ENCODE peak calls at places on chromosome 3, in six cellular contexts. I is PC-9, Q is GM23338, K is esophagus muscularis mucosa, B is upper lobe of right lung, P is endothelial cell of umbilical vein. R is an unnamed sample.
A peak's percentile ranks its signal among the peaks of the same experiment; 100 is the strongest.

GRCh38 chr3:115165266-115165665 is 18.2 kb upstream of the ZBTB20 start:
- DNase-seq in K (no peak), B (no peak), I (no peak), Q (no peak), P (no peak), R (no peak)

GRCh38 chr3:149373235-149374125 is 4.0 kb downstream of the TM4SF1 start:
- DNase-seq in P (peak; percentile 67), I (peak; percentile 91), Q (no peak), B (no peak), K (no peak), R (no peak)

GRCh38 chr3:172586447-172586846 is 63.2 kb upstream of the TNFSF10 start:
- DNase-seq in P (peak; percentile 30), K (no peak), B (no peak), I (no peak), Q (no peak), R (no peak)

GRCh38 chr3:195068481-195069080 is 202.4 kb downstream of the XXYLT1 start:
- DNase-seq in P (no peak), Q (no peak), K (no peak), B (peak; percentile 37), I (no peak), R (peak; percentile 31)

GRCh38 chr3:184257083-184257915 is 4.1 kb downstream of the CAMK2N2 start:
- DNase-seq in B (peak; percentile 38), I (no peak), Q (no peak), P (no peak), K (no peak), R (no peak)

GRCh38 chr3:197746801-197747237 is 2.9 kb upstream of the FYTTD1 start:
- DNase-seq in P (no peak), K (no peak), I (no peak), Q (peak; percentile 32), B (no peak), R (no peak)

GRCh38 chr3:25532763-25533162 is 104.7 kb downstream of the RARB start:
- DNase-seq in Q (peak; percentile 64), P (no peak), K (no peak), I (no peak), B (no peak), R (no peak)

GRCh38 chr3:43997788-43998373 is 243.8 kb upstream of the TOPAZ1 start:
- DNase-seq in K (no peak), I (peak; percentile 52), Q (peak; percentile 59), B (no peak), P (no peak), R (peak; percentile 44)

GRCh38 chr3:156751461-156752025 is 74.6 kb upstream of the LEKR1 start:
- DNase-seq in P (peak; percentile 18), K (no peak), I (no peak), Q (peak; percentile 87), B (no peak), R (no peak)

GRCh38 chr3:40018369-40018768 is 209.0 kb downstream of the MYRIP start:
- DNase-seq in P (no peak), Q (no peak), K (peak; percentile 64), I (no peak), B (no peak), R (no peak)

GRCh38 chr3:35648347-35648746 is 9.0 kb downstream of the ARPP21 start:
- DNase-seq in Q (no peak), I (no peak), B (no peak), K (no peak), P (no peak), R (no peak)

GRCh38 chr3:106120334-106120733 is 251.5 kb upstream of the CBLB start:
- DNase-seq in B (no peak), I (no peak), P (peak; percentile 9), Q (no peak), K (no peak), R (no peak)

GRCh38 chr3:30161370-30161769 is 445.0 kb upstream of the TGFBR2 start:
- DNase-seq in P (peak; percentile 27), I (no peak), K (no peak), Q (no peak), B (no peak), R (no peak)

GRCh38 chr3:116102037-116102436 is 343.2 kb downstream of the LSAMP start:
- DNase-seq in Q (no peak), K (no peak), B (no peak), I (no peak), P (no peak), R (no peak)

GRCh38 chr3:59433546-59433945 is 383.7 kb upstream of the CFAP20DC start:
- DNase-seq in P (no peak), B (no peak), K (no peak), Q (no peak), I (no peak), R (no peak)

GRCh38 chr3:184822654-184823053 is 10.7 kb downstream of the VPS8 start:
- DNase-seq in I (no peak), B (no peak), P (no peak), Q (no peak), K (no peak), R (no peak)

GRCh38 chr3:158160958-158161357 is 51.1 kb downstream of the RSRC1 start:
- DNase-seq in B (no peak), K (no peak), I (peak; percentile 87), P (no peak), Q (no peak), R (no peak)

GRCh38 chr3:61832375-61833229 is 271.2 kb downstream of the PTPRG start:
- DNase-seq in K (no peak), B (no peak), P (no peak), Q (no peak), I (no peak), R (no peak)

GRCh38 chr3:190517696-190518095 is 3.8 kb downstream of the IL1RAP start:
- DNase-seq in P (no peak), I (peak; percentile 83), K (no peak), B (no peak), Q (no peak), R (no peak)

GRCh38 chr3:155080692-155081091 is 573 bp downstream of the MME start:
- DNase-seq in Q (peak; percentile 6), P (peak; percentile 17), I (no peak), K (no peak), B (no peak), R (no peak)

GRCh38 chr3:35908366-35909232 is 269.3 kb downstream of the ARPP21 start:
- DNase-seq in B (peak; percentile 61), K (no peak), Q (peak; percentile 92), P (peak; percentile 84), I (no peak), R (no peak)

GRCh38 chr3:23096041-23096440 is 107.1 kb upstream of the UBE2E2 start:
- DNase-seq in B (no peak), P (no peak), Q (peak; percentile 84), I (peak; percentile 44), K (no peak), R (no peak)

GRCh38 chr3:69288161-69288895 is 97.6 kb downstream of the FRMD4B start:
- DNase-seq in I (no peak), K (no peak), Q (peak; percentile 93), B (no peak), P (peak; percentile 21), R (no peak)

GRCh38 chr3:54121404-54122045 is 827 bp upstream of the CACNA2D3 start:
- DNase-seq in I (no peak), Q (peak; percentile 59), B (no peak), K (peak; percentile 83), P (no peak), R (no peak)

GRCh38 chr3:65831733-65832425 is 206.8 kb downstream of the MAGI1 start:
- DNase-seq in P (no peak), K (no peak), I (no peak), B (no peak), Q (no peak), R (no peak)

GRCh38 chr3:44280631-44281030 is 38.9 kb downstream of the TOPAZ1 start:
- DNase-seq in K (no peak), P (no peak), Q (peak; percentile 19), I (no peak), B (no peak), R (no peak)

GRCh38 chr3:129673897-129674797 is 67.7 kb upstream of the PLXND1 start:
- DNase-seq in P (no peak), B (no peak), I (peak; percentile 87), K (no peak), Q (no peak), R (no peak)

GRCh38 chr3:156674911-156675743 is 737 bp downstream of the TIPARP start:
- DNase-seq in I (no peak), Q (peak; percentile 82), B (peak; percentile 88), P (peak; percentile 59), K (no peak), R (peak; percentile 63)

GRCh38 chr3:188631291-188632010 is 477.5 kb downstream of the LPP start:
- DNase-seq in K (no peak), B (no peak), Q (no peak), P (no peak), I (peak; percentile 41), R (no peak)

GRCh38 chr3:134242649-134243637 is 7.7 kb downstream of the RYK start:
- DNase-seq in Q (peak; percentile 52), P (peak; percentile 41), B (no peak), I (peak; percentile 82), K (no peak), R (no peak)

GRCh38 chr3:42130329-42131070 is 39.3 kb downstream of the TRAK1 start:
- DNase-seq in B (no peak), Q (no peak), P (no peak), I (peak; percentile 85), K (no peak), R (no peak)

GRCh38 chr3:47413751-47414150 is 32.9 kb downstream of the PTPN23 start:
- DNase-seq in I (no peak), P (no peak), K (no peak), B (no peak), Q (no peak), R (no peak)

GRCh38 chr3:149646181-149646766 is 11.6 kb downstream of the WWTR1 start:
- DNase-seq in K (no peak), B (no peak), Q (no peak), P (peak; percentile 55), I (peak; percentile 74), R (no peak)

GRCh38 chr3:72118593-72118992 is 333.6 kb upstream of the PROK2 start:
- DNase-seq in B (no peak), P (no peak), I (no peak), K (no peak), Q (no peak), R (no peak)

GRCh38 chr3:81339040-81339845 is 422.2 kb downstream of the GBE1 start:
- DNase-seq in I (peak; percentile 43), B (no peak), K (no peak), Q (peak; percentile 56), P (peak; percentile 48), R (no peak)
- TF ChIP-seq CTCF in I (peak; percentile 67), B (peak; percentile 36), K (peak; percentile 28), Q (peak; percentile 75), P (peak; percentile 28), R (peak; percentile 83)

GRCh38 chr3:169604568-169604967 is 58.9 kb downstream of the MECOM start:
- DNase-seq in P (no peak), I (no peak), K (no peak), B (no peak), Q (peak; percentile 44), R (no peak)
- TF ChIP-seq CTCF in P (no peak), I (peak; percentile 34), K (no peak), B (peak; percentile 11), Q (peak; percentile 42), R (peak; percentile 17)

GRCh38 chr3:98553021-98553563 is 21.3 kb downstream of the GPR15 start:
- DNase-seq in Q (no peak), B (no peak), I (no peak), P (no peak), K (no peak), R (no peak)
- TF ChIP-seq CTCF in Q (no peak), B (no peak), I (no peak), P (no peak), K (no peak), R (no peak)

GRCh38 chr3:45929042-45929679 is 14.1 kb upstream of the CXCR6 start:
- DNase-seq in B (peak; percentile 61), K (no peak), P (peak; percentile 12), I (no peak), Q (peak; percentile 64), R (no peak)
- TF ChIP-seq CTCF in B (peak; percentile 62), K (peak; percentile 59), P (peak; percentile 54), I (peak; percentile 77), Q (peak; percentile 63), R (peak; percentile 65)

R was measured in RWPE2.